ENCODE peak calls at places on chromosome 13, in five cellular contexts. W is nucleus accumbens; D is lower lobe of right lung; E is neural crest cell; K is naive thymus-derived CD8-positive, alpha-beta T cell. C is an unnamed sample.

GRCh38 chr13:66003558-66003957 is 1226.6 kb downstream of the PCDH9 start:
- DNase-seq in W (no peak), D (no peak), E (no peak), K (no peak), C (no peak)

GRCh38 chr13:34894756-34895155 is 47.3 kb upstream of the NBEA start:
- DNase-seq in W (no peak), D (no peak), E (no peak), K (no peak), C (no peak)

GRCh38 chr13:106233336-106233735 is 302.1 kb downstream of the EFNB2 start:
- DNase-seq in W (no peak), D (no peak), E (no peak), K (no peak), C (no peak)

GRCh38 chr13:28739376-28739775 is 20.6 kb upstream of the SLC46A3 start:
- DNase-seq in W (no peak), D (no peak), E (no peak), K (no peak), C (no peak)

GRCh38 chr13:59478908-59479307 is 684.8 kb downstream of the DIAPH3 start:
- DNase-seq in W (no peak), D (no peak), E (no peak), K (no peak), C (no peak)

GRCh38 chr13:44668707-44669106 is 92.6 kb upstream of the TSC22D1 start:
- DNase-seq in W (no peak), D (no peak), E (no peak), K (no peak), C (no peak)

GRCh38 chr13:51538626-51539179 is 45.6 kb upstream of the WDFY2 start:
- DNase-seq in W (no peak), D (no peak), E (no peak), K (no peak), C (no peak)

GRCh38 chr13:54852831-54853230 is 1824.2 kb downstream of the OLFM4 start:
- DNase-seq in W (no peak), D (no peak), E (no peak), K (no peak), C (no peak)

GRCh38 chr13:112057736-112058518 is 9.0 kb upstream of the SOX1 start:
- DNase-seq in W (no peak), D (no peak), E (no peak), K (no peak), C (no peak)

GRCh38 chr13:44629465-44630183 is 53.5 kb upstream of the TSC22D1 start:
- DNase-seq in W (no peak), D (no peak), E (no peak), K (no peak), C (no peak)

GRCh38 chr13:112657850-112658445 is 31.9 kb upstream of the ATP11A start:
- DNase-seq in W (no peak), D (peak), E (no peak), K (no peak), C (no peak)

GRCh38 chr13:111856571-111856970 is 210.4 kb upstream of the SOX1 start:
- DNase-seq in W (no peak), D (no peak), E (no peak), K (no peak), C (no peak)

GRCh38 chr13:95956589-95957148 is 96.5 kb downstream of the UGGT2 start:
- DNase-seq in W (no peak), D (no peak), E (no peak), K (no peak), C (no peak)

GRCh38 chr13:27053902-27054595 is 117.6 kb downstream of the USP12 start:
- DNase-seq in W (no peak), D (no peak), E (no peak), K (no peak), C (no peak)

GRCh38 chr13:94966380-94966779 is 254.0 kb upstream of the SOX21 start:
- DNase-seq in W (no peak), D (no peak), E (no peak), K (no peak), C (no peak)

C was measured in immature natural killer cell.